ENCODE peak calls at places on chromosome 10, in five cellular contexts. D is HEK293T; C is AG10803; G is T-cell; Y is CD4-positive, CD25-positive, alpha-beta regulatory T cell. W is an unnamed sample.

GRCh38 chr10:92407305-92408016 is 116.5 kb downstream of the MARCHF5 start:
- DNase-seq in D (no peak), C (no peak), G (no peak), Y (no peak), W (no peak)

GRCh38 chr10:69232736-69233135 is 12.6 kb downstream of the HKDC1 start:
- DNase-seq in D (no peak), C (no peak), G (peak), Y (no peak), W (no peak)

GRCh38 chr10:131832056-131832685 is 68.6 kb upstream of the PPP2R2D start:
- DNase-seq in D (no peak), C (no peak), G (no peak), Y (no peak), W (no peak)

GRCh38 chr10:103715430-103715829 is 139.9 kb downstream of the SH3PXD2A start:
- DNase-seq in D (no peak), C (peak), G (no peak), Y (no peak), W (peak)

GRCh38 chr10:63318491-63318890 is 147.3 kb downstream of the JMJD1C start:
- DNase-seq in D (no peak), C (no peak), G (no peak), Y (no peak), W (no peak)

GRCh38 chr10:119268871-119269506 is 61.6 kb downstream of the GRK5 start:
- DNase-seq in D (no peak), C (no peak), G (peak), Y (peak), W (no peak)

GRCh38 chr10:86348321-86349210 is 18.0 kb downstream of the GRID1 start:
- DNase-seq in D (no peak), C (no peak), G (no peak), Y (no peak), W (no peak)

GRCh38 chr10:132458595-132459251 is 61.7 kb downstream of the PWWP2B start:
- DNase-seq in D (peak), C (peak), G (peak), Y (peak), W (no peak)

GRCh38 chr10:119670717-119671116 is 19.5 kb downstream of the BAG3 start:
- DNase-seq in D (no peak), C (peak), G (no peak), Y (no peak), W (no peak)

GRCh38 chr10:61847087-61847486 is 54.4 kb upstream of the ARID5B start:
- DNase-seq in D (no peak), C (no peak), G (no peak), Y (no peak), W (no peak)

GRCh38 chr10:78889536-78890063 is 179.2 kb upstream of the ZMIZ1 start:
- DNase-seq in D (no peak), C (no peak), G (no peak), Y (no peak), W (no peak)

GRCh38 chr10:113504423-113504822 is 48.4 kb upstream of the HABP2 start:
- DNase-seq in D (no peak), C (no peak), G (no peak), Y (no peak), W (no peak)

GRCh38 chr10:7410306-7410799 is 481 bp downstream of the SFMBT2 start:
- DNase-seq in D (no peak), C (no peak), G (no peak), Y (no peak), W (no peak)

GRCh38 chr10:31940839-31941653 is 12.4 kb upstream of the ARHGAP12 start:
- DNase-seq in D (no peak), C (peak), G (no peak), Y (no peak), W (peak)

GRCh38 chr10:99527526-99528255 is 5.1 kb upstream of the NKX2-3 start:
- DNase-seq in D (no peak), C (no peak), G (no peak), Y (no peak), W (no peak)

GRCh38 chr10:102612964-102613275 is 31.4 kb upstream of the TRIM8 start:
- DNase-seq in D (no peak), C (no peak), G (peak), Y (peak), W (no peak)

W was measured in stromal cell of bone marrow.